ENCODE peak calls at places on chromosome 15, in ten cellular contexts. V is hepatic stellate cell; N is Ammon's horn; G is left lung; Y is HS-5; W is NCI-H1436 treated with DMSO at 0.1 percent for 48 hours; Z is H54; P is GM06990; U is stimulated activated CD8-positive, alpha-beta memory T cell treated with anti-CD3 and anti-CD28 coated beads, Interleukin-7, amount 100 ng/mL, for 1 hour; M is progenitor cell of endocrine pancreas. D is an unnamed sample.
A peak's percentile ranks its signal among the peaks of the same experiment; 100 is the strongest.

GRCh38 chr15:88493811-88494210 is 26.3 kb downstream of the MRPS11 start:
- DNase-seq in G (no peak), U (no peak), N (no peak), P (no peak), Z (no peak), Y (no peak), V (no peak), W (no peak), M (no peak), D (no peak)

GRCh38 chr15:85313339-85313738 is 67.1 kb upstream of the AKAP13 start:
- DNase-seq in P (no peak), V (no peak), W (no peak), M (no peak), U (no peak), Z (no peak), G (no peak), N (no peak), Y (no peak), D (no peak)

GRCh38 chr15:38070778-38071177 is 136.3 kb downstream of the TMCO5A start:
- DNase-seq in W (no peak), Y (no peak), G (no peak), V (no peak), M (no peak), Z (no peak), P (no peak), U (no peak), N (no peak), D (no peak)

GRCh38 chr15:27826411-27826810 is 272.7 kb downstream of the OCA2 start:
- DNase-seq in U (no peak), V (no peak), Z (no peak), P (no peak), M (no peak), N (no peak), W (no peak), G (no peak), Y (no peak), D (no peak)

GRCh38 chr15:81294501-81294850 is 29.5 kb downstream of the STARD5 start:
- DNase-seq in N (no peak), P (no peak), W (no peak), Y (no peak), M (no peak), G (no peak), Z (no peak), V (no peak), U (no peak), D (no peak)

GRCh38 chr15:74627766-74628165 is 12.1 kb downstream of the CLK3 start:
- DNase-seq in W (no peak), P (no peak), Y (no peak), G (no peak), Z (no peak), V (no peak), N (no peak), U (no peak), M (no peak), D (no peak)

GRCh38 chr15:96351801-96352593 is 21.5 kb downstream of the NR2F2 start:
- DNase-seq in M (no peak), G (peak; percentile 68), Z (no peak), W (no peak), N (no peak), U (no peak), Y (no peak), V (no peak), P (no peak), D (no peak)

GRCh38 chr15:98907921-98908490 is 99.6 kb downstream of the PGPEP1L start:
- DNase-seq in N (no peak), Z (no peak), M (no peak), W (no peak), V (no peak), P (no peak), U (no peak), Y (no peak), G (no peak), D (no peak)

GRCh38 chr15:56659197-56659596 is 74.1 kb downstream of the ZNF280D start:
- DNase-seq in V (no peak), P (no peak), M (no peak), N (no peak), U (no peak), Y (no peak), Z (no peak), W (no peak), G (no peak), D (no peak)

GRCh38 chr15:99507016-99507731 is 58.6 kb upstream of the MEF2A start:
- DNase-seq in M (no peak), Y (no peak), Z (no peak), W (no peak), G (no peak), N (no peak), V (peak; percentile 50), U (no peak), P (no peak), D (no peak)

GRCh38 chr15:100769043-100769974 is 110.3 kb upstream of the ALDH1A3 start:
- DNase-seq in U (no peak), N (no peak), Z (no peak), V (no peak), W (no peak), P (no peak), M (no peak), Y (no peak), G (no peak), D (no peak)

GRCh38 chr15:56425976-56426375 is 39.0 kb downstream of the MNS1 start:
- DNase-seq in M (no peak), W (no peak), U (no peak), Z (no peak), V (no peak), Y (no peak), G (no peak), P (no peak), N (no peak), D (no peak)

GRCh38 chr15:92118162-92118935 is 264.8 kb downstream of the SLCO3A1 start:
- DNase-seq in N (no peak), U (no peak), M (no peak), Z (no peak), V (no peak), Y (no peak), W (no peak), G (no peak), P (no peak), D (no peak)

GRCh38 chr15:92444631-92445030 is 51.0 kb downstream of the ST8SIA2 start:
- DNase-seq in Z (no peak), W (no peak), N (no peak), G (no peak), M (no peak), Y (no peak), P (no peak), U (no peak), V (no peak), D (no peak)

GRCh38 chr15:98609144-98609852 is 39.0 kb upstream of the IGF1R start:
- DNase-seq in Z (peak; percentile 50), W (no peak), U (no peak), P (no peak), M (no peak), N (no peak), G (no peak), V (peak; percentile 23), Y (peak; percentile 65), D (peak; percentile 78)

GRCh38 chr15:94229591-94230365 is 1.6 kb upstream of the MCTP2 start:
- DNase-seq in N (no peak), Y (no peak), V (no peak), W (no peak), G (no peak), M (no peak), U (peak; percentile 42), P (peak; percentile 57), Z (no peak), D (no peak)

GRCh38 chr15:45891766-45892165 is 256.9 kb downstream of the SQOR start:
- DNase-seq in U (no peak), V (no peak), N (peak; percentile 2), Z (no peak), M (no peak), W (no peak), P (no peak), G (no peak), Y (no peak), D (no peak)

GRCh38 chr15:75145027-75145841 is 56.4 kb upstream of the C15orf39 start:
- DNase-seq in Z (no peak), M (no peak), U (no peak), Y (no peak), G (no peak), W (no peak), P (no peak), N (no peak), V (no peak), D (peak; percentile 84)

GRCh38 chr15:69766156-69766555 is 313.5 kb downstream of the RPLP1 start:
- DNase-seq in Z (no peak), M (no peak), W (no peak), V (no peak), N (no peak), G (no peak), P (no peak), Y (no peak), U (no peak), D (no peak)

GRCh38 chr15:71705151-71705550 is 105.2 kb upstream of the NR2E3 start:
- DNase-seq in W (no peak), P (no peak), U (no peak), Y (no peak), G (no peak), M (no peak), N (no peak), V (no peak), Z (no peak), D (peak; percentile 84)

GRCh38 chr15:40917585-40917984 is 11.6 kb upstream of the DLL4 start:
- DNase-seq in G (no peak), U (no peak), W (no peak), N (no peak), Z (no peak), V (no peak), Y (no peak), M (no peak), P (no peak), D (no peak)

GRCh38 chr15:49301562-49301961 is 121.5 kb upstream of the FGF7 start:
- DNase-seq in Y (no peak), V (no peak), G (no peak), N (no peak), M (no peak), P (no peak), W (no peak), U (no peak), Z (no peak), D (no peak)

GRCh38 chr15:43998607-43999006 is 171.8 kb downstream of the WDR76 start:
- DNase-seq in W (no peak), U (no peak), N (peak; percentile 54), M (no peak), Y (no peak), P (no peak), V (peak; percentile 62), Z (no peak), G (no peak), D (no peak)

GRCh38 chr15:66065325-66065724 is 188.2 kb downstream of the MEGF11 start:
- DNase-seq in N (no peak), P (no peak), U (no peak), M (no peak), Y (no peak), V (no peak), G (no peak), W (no peak), Z (no peak), D (no peak)

D was measured in SJSA1.